ENCODE peak calls at places on chromosomes 3 and 15, in four cellular contexts. V is heart left ventricle, B is IMR-90, W is H1. E is an unnamed sample.
A peak's percentile ranks its signal among the peaks of the same experiment; 100 is the strongest.

GRCh38 chr3:41881233-41881821 is 80.6 kb downstream of the ULK4 start:
- DNase-seq in B (peak; percentile 48), W (no peak), V (no peak), E (peak; percentile 30)

GRCh38 chr3:89107461-89108035 is at the start of gene EPHA3:
- DNase-seq in W (peak; percentile 87), B (peak; percentile 58), V (peak; percentile 83), E (peak; percentile 45)

GRCh38 chr15:42499888-42500609 is 4.6 kb downstream of the SNAP23 start:
- DNase-seq in V (no peak), W (no peak), B (no peak), E (no peak)

GRCh38 chr3:48991851-48992545 is 2.0 kb downstream of the P4HTM start:
- DNase-seq in W (no peak), V (no peak), B (no peak), E (no peak)

GRCh38 chr3:36697397-36698001 is 66.9 kb downstream of the DCLK3 start:
- DNase-seq in W (no peak), B (no peak), V (no peak), E (no peak)

GRCh38 chr15:56038015-56038414 is 44.6 kb upstream of the NEDD4 start:
- DNase-seq in B (peak; percentile 67), W (no peak), V (no peak), E (no peak)

GRCh38 chr15:96267463-96267862 is 63.0 kb upstream of the NR2F2 start:
- DNase-seq in V (no peak), B (no peak), W (no peak), E (no peak)

GRCh38 chr3:160618878-160619277 is 53.5 kb upstream of the KPNA4 start:
- DNase-seq in V (no peak), W (no peak), B (peak; percentile 13), E (no peak)

GRCh38 chr3:40477671-40478070 is 749 bp downstream of the ZNF619 start:
- DNase-seq in W (no peak), B (no peak), V (no peak), E (no peak)

GRCh38 chr3:121330586-121330985 is 215.2 kb downstream of the POLQ start:
- DNase-seq in V (no peak), W (no peak), B (no peak), E (no peak)

GRCh38 chr3:4864503-4864902 is 114.7 kb upstream of the BHLHE40 start:
- DNase-seq in V (no peak), W (no peak), B (no peak), E (no peak)

GRCh38 chr3:190001426-190001825 is 119.3 kb downstream of the P3H2 start:
- DNase-seq in V (no peak), B (no peak), W (no peak), E (no peak)

GRCh38 chr3:190003730-190004129 is 117.0 kb downstream of the P3H2 start:
- DNase-seq in V (no peak), W (no peak), B (peak; percentile 75), E (no peak)

GRCh38 chr3:190000187-190000860 is 120.4 kb downstream of the P3H2 start:
- DNase-seq in V (no peak), W (no peak), B (no peak), E (no peak)

GRCh38 chr3:190000861-190001196 is 119.9 kb downstream of the P3H2 start:
- DNase-seq in V (no peak), W (no peak), B (no peak), E (no peak)

GRCh38 chr3:189999718-190000117 is 121.0 kb downstream of the P3H2 start:
- DNase-seq in V (no peak), B (peak; percentile 62), W (no peak), E (no peak)
- H3K27ac ChIP-seq in V (no peak overlapping the region), B (no peak overlapping the region), W (no peak overlapping the region), E (no peak overlapping the region)

DNA sequence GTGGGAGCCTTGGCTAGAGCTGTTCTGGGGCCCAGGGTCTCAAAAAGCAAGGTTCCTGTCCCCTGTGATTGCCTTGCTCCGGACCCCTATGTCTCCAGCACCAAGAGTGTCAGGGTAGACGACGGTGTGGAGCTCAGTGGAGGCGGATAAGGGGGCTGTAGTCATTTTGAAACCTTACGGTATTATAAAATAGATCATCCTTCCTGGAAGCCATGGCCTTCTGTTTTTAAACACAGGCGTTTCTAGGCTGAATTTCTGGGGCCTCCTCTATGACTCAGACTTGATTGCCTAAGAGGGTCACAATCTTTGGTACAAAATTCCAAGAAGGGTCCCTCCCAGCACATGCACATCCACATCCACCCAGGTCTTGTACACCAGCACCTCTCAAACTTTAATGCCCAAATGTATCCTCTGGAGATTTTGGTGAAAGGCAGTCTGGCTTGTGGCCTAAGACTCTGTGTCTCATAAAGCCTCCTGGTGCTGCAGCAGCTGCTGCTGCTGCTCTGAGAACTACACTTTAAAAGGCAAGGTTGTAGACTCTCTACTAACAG is 70.5 kb upstream of the XCR1 start:
- DNase-seq in B (peak; percentile 31), V (no peak), W (no peak), E (no peak)
- TF ChIP-seq POLR2A in B (no peak), V (no peak), W (no peak), E (no peak)

GRCh38 chr15:98917417-98917816 is 90.2 kb downstream of the PGPEP1L start:
- DNase-seq in W (no peak), B (no peak), V (no peak), E (no peak)

GRCh38 chr15:98920091-98920880 is 87.3 kb downstream of the PGPEP1L start:
- DNase-seq in B (no peak), W (no peak), V (no peak), E (no peak)

GRCh38 chr15:98914626-98915025 is 93.0 kb downstream of the PGPEP1L start:
- DNase-seq in V (no peak), W (no peak), B (peak; percentile 99), E (peak; percentile 46)

GRCh38 chr15:98916826-98917225 is 90.8 kb downstream of the PGPEP1L start:
- DNase-seq in W (no peak), B (no peak), V (no peak), E (no peak)
- H3K27ac ChIP-seq in W (no peak overlapping the region), B (no peak overlapping the region), V (no peak overlapping the region), E (peak overlapping the region; percentile 19)

DNA sequence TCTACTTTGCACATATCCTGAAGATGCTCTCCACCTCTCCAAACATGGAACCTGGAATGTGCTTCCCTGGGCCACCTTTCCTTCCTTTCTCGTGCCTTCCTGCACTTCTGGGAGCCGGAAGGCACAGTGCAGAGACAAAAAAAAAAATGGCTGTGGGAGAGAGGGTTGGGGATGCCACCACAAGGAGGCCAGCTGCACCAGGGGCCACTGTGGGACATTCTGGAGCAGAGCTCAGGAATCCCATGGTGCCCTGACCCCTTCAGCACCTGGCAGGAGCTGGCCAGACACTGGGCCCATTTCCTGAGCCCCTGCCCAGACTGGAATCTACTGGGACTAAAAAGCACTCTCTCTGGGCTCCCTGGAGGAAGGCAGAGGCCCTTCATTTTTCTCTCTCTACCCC is 7.9 kb upstream of the BCL2L10 start:
- DNase-seq in W (no peak), B (no peak), V (no peak), E (no peak)
- TF ChIP-seq POLR2A in W (no peak), B (no peak), V (no peak), E (no peak)

GRCh38 chr15:53670701-53671100 is 88.8 kb downstream of the WDR72 start:
- DNase-seq in B (no peak), W (no peak), V (no peak), E (no peak)
- H3K27ac ChIP-seq in B (no peak overlapping the region), W (no peak overlapping the region), V (no peak overlapping the region), E (no peak overlapping the region)

GRCh38 chr15:40593588-40594428 is at the start of gene KNL1:
- DNase-seq in W (peak; percentile 98), V (peak; percentile 90), B (peak; percentile 90), E (peak; percentile 94)

GRCh38 chr15:40595219-40595618 is 1.2 kb downstream of the KNL1 start:
- DNase-seq in V (no peak), W (no peak), B (no peak), E (no peak)

GRCh38 chr15:40595773-40596172 is 1.7 kb downstream of the KNL1 start:
- DNase-seq in B (no peak), V (no peak), W (no peak), E (no peak)

GRCh38 chr15:40593130-40593529 is 919 bp upstream of the KNL1 start:
- DNase-seq in V (no peak), W (no peak), B (no peak), E (no peak)

DNA sequence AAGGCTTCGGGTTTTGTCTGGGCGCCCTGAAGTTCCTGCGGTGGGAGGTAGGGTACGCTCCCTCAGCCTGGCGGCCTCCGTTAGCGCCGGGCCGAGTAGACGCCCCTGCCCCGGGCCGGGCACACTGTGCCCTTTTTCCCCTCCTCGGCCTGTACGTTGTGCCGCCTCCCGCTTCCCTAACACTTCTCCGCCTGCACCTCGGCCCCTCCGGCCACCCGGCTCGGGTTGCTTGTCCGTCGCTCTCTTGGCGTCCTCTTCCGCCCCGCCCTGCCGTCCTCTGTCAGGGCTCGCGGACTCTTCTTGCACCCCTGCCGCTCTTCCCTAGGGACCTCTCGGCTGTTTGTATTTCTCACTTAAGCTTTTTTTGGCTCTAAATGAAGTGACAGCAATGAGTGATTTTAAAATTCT is 384 bp downstream of the KNL1 start:
- DNase-seq in W (no peak), B (peak; percentile 16), V (peak; percentile 53), E (peak; percentile 27)
- TF ChIP-seq POLR2A in W (peak; percentile 75), B (no peak), V (no peak), E (no peak)

DNA sequence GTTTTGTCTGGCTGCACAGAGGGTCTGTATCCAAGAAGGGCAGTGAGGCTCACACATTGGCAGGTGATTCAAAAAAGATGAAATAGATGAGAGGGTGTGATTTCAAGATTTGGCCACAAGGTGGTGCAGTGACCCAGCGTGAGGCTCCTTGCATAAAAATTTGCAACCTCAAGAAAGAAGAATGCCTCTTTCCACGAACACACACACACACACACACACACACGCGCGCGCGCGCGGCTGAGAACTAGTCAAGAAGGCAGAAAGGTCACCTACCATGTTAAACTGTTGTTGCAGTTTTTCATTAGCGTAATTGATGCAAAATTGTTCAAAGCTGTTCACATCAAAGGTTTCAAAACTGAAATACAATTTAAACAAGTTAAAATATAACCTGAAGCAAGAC is 39.2 kb downstream of the MYO5C start:
- DNase-seq in V (peak; percentile 60), W (peak; percentile 79), B (peak; percentile 80), E (peak; percentile 72)
- H3K27ac ChIP-seq in V (no peak overlapping the region), W (no peak overlapping the region), B (no peak overlapping the region), E (no peak overlapping the region)

E was measured in prostate gland.